ENCODE peak calls at places on chromosomes 7 and 10, in five cellular contexts. M, B, I, N and U are unnamed samples.

GRCh38 chr10:87605656-87606308 is 53.9 kb upstream of the PAPSS2 start:
- DNase-seq in M (peak), B (peak), I (no peak), N (no peak), U (no peak)

GRCh38 chr10:48246501-48246900 is 28.0 kb downstream of the FRMPD2 start:
- DNase-seq in M (no peak), B (no peak), I (no peak), N (no peak), U (no peak)

GRCh38 chr7:151808296-151809155 is 68.4 kb downstream of the PRKAG2 start:
- DNase-seq in M (no peak), B (no peak), I (no peak), N (no peak), U (peak)

GRCh38 chr7:44101966-44102845 is 1.9 kb upstream of the AEBP1 start:
- DNase-seq in M (no peak), B (peak), I (no peak), N (no peak), U (no peak)

GRCh38 chr7:22477876-22478450 is 22.0 kb downstream of the STEAP1B start:
- DNase-seq in M (no peak), B (no peak), I (no peak), N (no peak), U (no peak)

GRCh38 chr10:126375926-126376554 is 12.2 kb downstream of the ADAM12 start:
- DNase-seq in M (no peak), B (no peak), I (no peak), N (no peak), U (peak)

GRCh38 chr7:91165846-91166230 is 98.4 kb upstream of the FZD1 start:
- DNase-seq in M (no peak), B (no peak), I (no peak), N (no peak), U (no peak)

GRCh38 chr10:24012249-24012803 is 196.6 kb upstream of the KIAA1217 start:
- DNase-seq in M (no peak), B (no peak), I (no peak), N (no peak), U (no peak)

GRCh38 chr7:98315318-98315993 is 34.0 kb downstream of the BRI3 start:
- DNase-seq in M (no peak), B (no peak), I (no peak), N (peak), U (no peak)

GRCh38 chr7:135789431-135789830 is 40.8 kb upstream of the FAM180A start:
- DNase-seq in M (no peak), B (no peak), I (no peak), N (no peak), U (no peak)

GRCh38 chr7:69232445-69233376 is 365.6 kb upstream of the AUTS2 start:
- DNase-seq in M (no peak), B (no peak), I (no peak), N (no peak), U (no peak)

GRCh38 chr7:55132890-55133551 is 114.2 kb downstream of the EGFR start:
- DNase-seq in M (peak), B (peak), I (no peak), N (no peak), U (peak)

GRCh38 chr10:120979435-120980315 is 128.5 kb downstream of the WDR11 start:
- DNase-seq in M (no peak), B (no peak), I (peak), N (no peak), U (no peak)

GRCh38 chr10:79444243-79445119 is 943 bp downstream of the ZCCHC24 start:
- DNase-seq in M (no peak), B (peak), I (peak), N (peak), U (no peak)

GRCh38 chr7:155312108-155312507 is 14.4 kb downstream of the INSIG1 start:
- DNase-seq in M (no peak), B (no peak), I (no peak), N (no peak), U (no peak)

GRCh38 chr7:37920619-37921339 is at the start of gene EPDR1:
- DNase-seq in M (no peak), B (no peak), I (peak), N (peak), U (no peak)

GRCh38 chr7:30984359-30985107 is 20.8 kb downstream of the GHRHR start:
- DNase-seq in M (peak), B (peak), I (no peak), N (no peak), U (peak)

GRCh38 chr7:44740040-44740439 is 8.6 kb upstream of the ZMIZ2 start:
- DNase-seq in M (no peak), B (no peak), I (peak), N (no peak), U (no peak)

GRCh38 chr10:72893136-72893798 is at the start of gene OIT3:
- DNase-seq in M (no peak), B (no peak), I (no peak), N (no peak), U (no peak)

GRCh38 chr7:4245866-4246470 is 436.1 kb upstream of the FOXK1 start:
- DNase-seq in M (no peak), B (no peak), I (no peak), N (no peak), U (no peak)

GRCh38 chr10:69403519-69403918 is 13.2 kb downstream of the TACR2 start:
- DNase-seq in M (no peak), B (peak), I (no peak), N (no peak), U (no peak)
- TF ChIP-seq CTCF in M (no peak), B (no peak), I (no peak), N (no peak), U (no peak)

GRCh38 chr10:30783939-30784500 is 154.5 kb upstream of the LYZL2 start:
- DNase-seq in M (peak), B (peak), I (peak), N (peak), U (peak)
- H3K4me3 ChIP-seq in M (peak), B (peak), I (peak), N (no peak), U (peak)

DNA sequence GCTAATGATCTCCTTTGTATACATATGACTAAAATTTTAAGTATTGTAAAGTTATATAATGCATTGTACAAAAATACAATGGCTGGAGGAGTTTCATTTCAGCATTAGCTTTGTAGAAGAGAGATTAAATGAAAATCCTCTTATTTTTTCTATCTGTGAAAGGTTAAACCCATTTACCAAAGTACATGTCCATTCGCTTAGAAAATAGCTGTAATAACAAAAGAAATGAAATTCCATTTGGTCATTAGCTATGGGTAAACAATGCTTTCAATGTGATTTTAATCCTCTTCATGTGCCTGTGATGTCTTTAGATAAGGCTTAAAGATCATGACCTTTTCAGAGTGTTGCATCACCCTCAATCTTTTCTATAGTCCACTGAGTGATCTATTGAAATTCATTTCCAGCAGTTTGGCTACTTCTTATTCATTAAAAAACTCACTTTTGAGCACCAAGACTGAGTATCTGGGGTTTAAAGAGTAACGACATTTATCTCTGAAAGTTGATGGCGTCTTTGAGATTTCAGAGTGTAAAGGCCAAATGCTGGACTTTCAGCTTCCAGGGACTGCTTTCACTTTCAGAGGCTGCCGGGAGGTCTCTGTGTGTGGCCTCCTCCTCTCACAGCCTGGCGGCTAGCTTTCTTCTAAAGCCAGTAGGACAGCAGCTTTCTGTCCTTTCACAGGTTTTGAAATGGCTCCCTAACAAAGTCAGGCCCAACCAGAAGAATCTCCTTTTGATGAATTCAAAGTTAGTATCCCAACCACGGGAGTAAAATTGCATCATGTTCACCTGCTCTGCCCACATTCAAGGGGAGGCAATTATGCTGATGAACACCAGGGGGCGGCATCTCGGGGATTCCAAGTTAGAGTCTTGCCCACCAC is 701.4 kb upstream of the COBL start:
- DNase-seq in M (no peak), B (peak), I (no peak), N (peak), U (no peak)
- TF ChIP-seq CTCF in M (peak), B (peak), I (no peak), N (peak), U (peak)

GRCh38 chr10:97297556-97298222 is 5.3 kb upstream of the ARHGAP19 start:
- DNase-seq in M (no peak), B (no peak), I (no peak), N (no peak), U (no peak)

GRCh38 chr10:97291357-97292096 is 910 bp downstream of the ARHGAP19 start:
- DNase-seq in M (no peak), B (no peak), I (no peak), N (no peak), U (no peak)

GRCh38 chr10:97292097-97292861 is at the start of gene ARHGAP19:
- DNase-seq in M (peak), B (peak), I (peak), N (peak), U (peak)

GRCh38 chr10:97298223-97298571 is 5.8 kb upstream of the ARHGAP19 start:
- DNase-seq in M (no peak), B (no peak), I (no peak), N (no peak), U (no peak)

GRCh38 chr10:97292862-97293198 is 393 bp upstream of the ARHGAP19 start:
- DNase-seq in M (no peak), B (no peak), I (no peak), N (no peak), U (no peak)
- H3K4me3 ChIP-seq in M (no peak), B (no peak), I (no peak), N (peak), U (no peak)

GRCh38 chr10:75540357-75541335 is 109.2 kb downstream of the LRMDA start:
- DNase-seq in M (no peak), B (no peak), I (no peak), N (no peak), U (no peak)

GRCh38 chr10:75542902-75543301 is 111.5 kb downstream of the LRMDA start:
- DNase-seq in M (peak), B (peak), I (no peak), N (no peak), U (no peak)

GRCh38 chr10:75542084-75542483 is 110.7 kb downstream of the LRMDA start:
- DNase-seq in M (no peak), B (no peak), I (no peak), N (no peak), U (peak)

GRCh38 chr10:75541411-75541810 is 110.0 kb downstream of the LRMDA start:
- DNase-seq in M (no peak), B (no peak), I (no peak), N (no peak), U (no peak)

DNA sequence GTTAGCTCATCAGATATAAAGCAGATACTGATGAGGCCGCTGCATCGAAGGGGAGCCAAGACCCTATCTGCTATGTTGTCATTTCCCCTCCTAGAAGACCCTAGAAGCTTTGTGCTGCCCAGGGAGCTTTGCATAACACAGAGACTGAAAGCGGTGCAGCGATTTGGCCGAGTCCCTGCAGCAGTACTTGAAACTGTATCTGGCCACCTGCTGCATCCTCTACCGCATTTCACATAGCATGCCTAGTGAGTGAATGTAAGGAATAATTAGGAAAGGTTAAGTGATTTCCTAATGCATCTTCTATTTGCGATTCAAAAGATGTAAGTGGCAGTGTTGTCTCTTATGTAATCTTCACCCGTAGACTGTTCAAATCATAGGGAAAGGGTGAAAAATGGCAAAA is 106.7 kb downstream of the LRMDA start:
- DNase-seq in M (no peak), B (no peak), I (no peak), N (no peak), U (no peak)
- TF ChIP-seq CTCF in M (no peak), B (no peak), I (no peak), N (no peak), U (no peak)

DNA sequence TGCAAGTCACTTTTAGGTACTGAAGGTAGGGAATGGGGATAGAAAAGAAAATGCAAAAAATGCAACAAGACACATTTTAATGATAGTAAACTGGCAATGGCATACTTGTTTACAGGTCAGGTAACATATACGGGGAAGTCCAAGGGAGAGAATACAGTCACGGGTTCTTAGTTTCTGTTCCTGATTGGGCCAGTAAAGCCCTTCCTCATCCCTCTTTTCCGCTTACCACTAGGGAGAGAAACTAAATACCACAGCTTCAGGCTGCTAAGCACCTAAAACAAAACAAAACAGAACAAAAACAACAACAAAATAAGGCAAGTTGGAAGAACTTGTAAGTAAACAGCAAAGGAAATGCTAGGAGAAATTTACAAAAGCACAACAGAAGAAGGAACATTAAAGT is 65.2 kb upstream of the OGDHL start:
- DNase-seq in M (no peak), B (no peak), I (no peak), N (no peak), U (no peak)
- H3K4me3 ChIP-seq in M (no peak), B (no peak), I (no peak), N (no peak), U (no peak)

GRCh38 chr10:132972149-132972985 is 30.0 kb upstream of the CFAP46 start:
- DNase-seq in M (no peak), B (no peak), I (peak), N (no peak), U (no peak)

GRCh38 chr10:132971448-132972148 is 29.2 kb upstream of the CFAP46 start:
- DNase-seq in M (no peak), B (no peak), I (no peak), N (no peak), U (no peak)

GRCh38 chr10:132974249-132974796 is 32.0 kb upstream of the CFAP46 start:
- DNase-seq in M (no peak), B (no peak), I (no peak), N (no peak), U (no peak)

GRCh38 chr10:132973903-132974241 is 31.5 kb upstream of the CFAP46 start:
- DNase-seq in M (no peak), B (no peak), I (no peak), N (no peak), U (no peak)

GRCh38 chr10:132972986-132973902 is 30.9 kb upstream of the CFAP46 start:
- DNase-seq in M (no peak), B (no peak), I (peak), N (no peak), U (no peak)
- TF ChIP-seq CTCF in M (no peak), B (no peak), I (no peak), N (no peak), U (no peak)

DNA sequence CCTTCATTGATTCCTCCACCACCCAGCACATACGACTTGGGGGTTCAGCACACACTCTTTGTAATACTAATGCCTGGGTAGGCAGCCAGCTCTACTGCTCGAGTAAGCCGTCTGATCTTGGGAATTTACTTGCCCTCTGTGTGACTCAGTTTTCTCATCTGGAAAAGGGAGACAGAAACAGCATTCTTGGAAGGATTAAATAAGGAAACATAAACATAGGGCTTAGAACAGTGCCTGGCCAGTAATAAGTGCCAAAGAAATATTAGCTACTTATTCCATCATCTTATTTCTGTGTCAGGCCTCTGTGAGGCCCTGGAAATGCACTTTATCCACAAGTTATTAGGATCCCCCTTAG is 130.1 kb downstream of the TNS3 start:
- DNase-seq in M (no peak), B (peak), I (no peak), N (no peak), U (peak)
- H3K4me3 ChIP-seq in M (no peak), B (no peak), I (no peak), N (no peak), U (peak)